ENCODE peak calls at places on chromosomes 7 and 10, in seven cellular contexts. S is IMR-90, C is H1, R is H9, K is mesendoderm, W is mesenchymal stem cell, I is neuronal stem cell. V is an unnamed sample.

GRCh38 chr7:103962070-103962469 is 27.4 kb downstream of the RELN start:
- DNase-seq in C (no peak), S (no peak), K (peak; percentile 11), W (no peak), I (no peak), R (no peak), V (no peak)

GRCh38 chr7:153943428-153944370 is 108.5 kb upstream of the DPP6 start:
- DNase-seq in S (no peak), I (peak; percentile 12), W (no peak), R (no peak), C (no peak), K (peak; percentile 61), V (no peak)

GRCh38 chr10:26437637-26438461 is at the start of gene APBB1IP:
- DNase-seq in S (no peak), W (no peak), R (peak; percentile 43), C (no peak), K (peak; percentile 68), I (no peak), V (peak; percentile 93)

GRCh38 chr10:12499587-12499986 is 150.2 kb downstream of the CAMK1D start:
- DNase-seq in K (no peak), S (no peak), C (no peak), R (no peak), I (no peak), W (no peak), V (no peak)

GRCh38 chr10:126598009-126598408 is 72.5 kb downstream of the C10orf90 start:
- DNase-seq in C (no peak), R (peak; percentile 74), W (peak; percentile 39), K (peak; percentile 80), I (peak; percentile 20), S (peak; percentile 27), V (peak; percentile 69)

GRCh38 chr7:723541-723940 is 3.0 kb upstream of the DNAAF5 start:
- DNase-seq in K (no peak), W (no peak), S (no peak), R (no peak), I (no peak), C (no peak), V (no peak)

GRCh38 chr7:139995034-139995915 is 67.5 kb downstream of the PARP12 start:
- DNase-seq in W (peak; percentile 86), K (no peak), I (no peak), C (no peak), S (peak; percentile 87), R (no peak), V (no peak)

GRCh38 chr7:71657386-71657785 is 525.4 kb downstream of the GALNT17 start:
- DNase-seq in S (no peak), I (no peak), K (no peak), R (no peak), C (no peak), W (no peak), V (no peak)

GRCh38 chr10:34080485-34081346 is 734.4 kb downstream of the PARD3 start:
- DNase-seq in I (no peak), W (no peak), C (no peak), K (no peak), S (no peak), R (no peak), V (no peak)

GRCh38 chr10:6036861-6037321 is 25.3 kb downstream of the IL2RA start:
- DNase-seq in C (no peak), I (no peak), R (no peak), K (no peak), W (no peak), S (no peak), V (no peak)

GRCh38 chr10:24440817-24441790 is 232.2 kb downstream of the KIAA1217 start:
- DNase-seq in W (peak; percentile 78), I (no peak), K (peak; percentile 56), C (no peak), R (no peak), S (peak; percentile 87), V (peak; percentile 74)

GRCh38 chr10:100744136-100744979 is 1.0 kb upstream of the PAX2 start:
- DNase-seq in C (no peak), S (no peak), K (peak; percentile 69), I (no peak), W (no peak), R (no peak), V (no peak)

GRCh38 chr10:132421377-132422168 is 24.6 kb downstream of the PWWP2B start:
- DNase-seq in C (no peak), K (no peak), W (peak; percentile 85), R (no peak), S (peak; percentile 26), I (no peak), V (peak; percentile 70)

GRCh38 chr10:98391065-98391464 is 23.9 kb downstream of the PYROXD2 start:
- DNase-seq in R (no peak), I (no peak), S (no peak), W (no peak), C (no peak), K (no peak), V (no peak)

GRCh38 chr10:75410135-75410787 is 8.7 kb upstream of the ZNF503 start:
- DNase-seq in C (no peak), K (peak; percentile 18), W (no peak), S (no peak), R (no peak), I (no peak), V (no peak)

GRCh38 chr7:31443457-31443856 is 70.4 kb upstream of the ITPRID1 start:
- DNase-seq in R (peak; percentile 42), I (peak; percentile 45), W (peak; percentile 44), K (peak; percentile 91), S (peak; percentile 45), C (no peak), V (peak; percentile 79)

GRCh38 chr10:104937528-104937927 is 296.4 kb downstream of the SORCS3 start:
- DNase-seq in C (no peak), R (no peak), K (peak; percentile 28), W (no peak), I (no peak), S (peak; percentile 7), V (no peak)

GRCh38 chr10:101485681-101486554 is 102.1 kb downstream of the POLL start:
- DNase-seq in R (no peak), S (no peak), K (peak; percentile 34), W (no peak), I (peak; percentile 30), C (no peak), V (no peak)

GRCh38 chr7:16982640-16983103 is 100.9 kb upstream of the AGR3 start:
- DNase-seq in C (no peak), I (peak; percentile 21), K (peak; percentile 57), W (peak; percentile 70), S (peak; percentile 67), R (no peak), V (no peak)

GRCh38 chr7:42180806-42181205 is 56.2 kb downstream of the GLI3 start:
- DNase-seq in R (no peak), C (no peak), I (no peak), S (peak; percentile 50), K (no peak), W (peak; percentile 29), V (no peak)
- H4K8ac ChIP-seq in R (no peak overlapping the region), C (no peak overlapping the region), I (no peak overlapping the region), S (no peak overlapping the region), K (no peak overlapping the region), W (no peak overlapping the region), V (no peak overlapping the region)

DNA sequence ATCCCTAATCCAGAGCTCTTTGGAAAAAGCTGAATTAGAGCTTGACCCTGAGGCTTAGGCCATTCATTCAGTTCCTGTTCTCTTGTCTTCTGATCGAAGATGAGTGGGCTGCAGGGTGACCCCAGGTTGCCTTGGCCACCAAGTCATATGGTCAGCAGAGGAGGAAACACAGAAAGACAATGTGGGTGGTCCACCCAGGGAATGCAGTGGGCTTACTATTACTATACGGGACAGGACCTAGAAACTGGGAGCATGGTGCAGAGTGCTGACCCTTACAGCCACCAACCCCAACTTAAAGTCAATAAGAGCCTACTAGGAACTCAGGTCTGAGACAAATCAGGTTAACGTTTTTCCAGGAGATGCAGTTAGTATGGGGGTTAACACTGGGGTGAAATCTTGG is 200.5 kb downstream of the HERPUD2 start:
- DNase-seq in S (no peak), K (no peak), R (no peak), I (no peak), W (no peak), C (no peak), V (no peak)
- H4K8ac ChIP-seq in S (no peak overlapping the region), K (no peak overlapping the region), R (no peak overlapping the region), I (no peak overlapping the region), W (no peak overlapping the region), C (no peak overlapping the region), V (no peak overlapping the region)

GRCh38 chr10:78524941-78525340 is 491.3 kb downstream of the RPS24 start:
- DNase-seq in I (no peak), C (no peak), K (no peak), R (no peak), W (no peak), S (no peak), V (no peak)
- H4K8ac ChIP-seq in I (no peak overlapping the region), C (no peak overlapping the region), K (no peak overlapping the region), R (no peak overlapping the region), W (no peak overlapping the region), S (no peak overlapping the region), V (no peak overlapping the region)

GRCh38 chr7:130197094-130197493 is 8.1 kb downstream of the TMEM209 start:
- DNase-seq in C (no peak), R (no peak), W (no peak), S (no peak), I (no peak), K (no peak), V (no peak)

GRCh38 chr7:130201796-130202195 is 3.4 kb downstream of the TMEM209 start:
- DNase-seq in W (no peak), S (no peak), C (no peak), R (no peak), K (no peak), I (no peak), V (no peak)

GRCh38 chr7:130195396-130195795 is 9.8 kb downstream of the TMEM209 start:
- DNase-seq in S (no peak), K (no peak), R (no peak), W (no peak), I (no peak), C (no peak), V (no peak)

GRCh38 chr7:130191791-130192190 is 13.4 kb downstream of the TMEM209 start:
- DNase-seq in S (no peak), R (no peak), K (no peak), W (no peak), C (no peak), I (no peak), V (no peak)

GRCh38 chr7:130196476-130196875 is 8.7 kb downstream of the TMEM209 start:
- DNase-seq in S (no peak), C (no peak), K (no peak), I (no peak), R (no peak), W (no peak), V (no peak)
- H4K8ac ChIP-seq in S (no peak overlapping the region), C (no peak overlapping the region), K (no peak overlapping the region), I (no peak overlapping the region), R (no peak overlapping the region), W (no peak overlapping the region), V (no peak overlapping the region)

GRCh38 chr10:70678250-70678635 is 5.9 kb downstream of the ADAMTS14 start:
- DNase-seq in W (no peak), R (no peak), I (no peak), S (no peak), C (no peak), K (no peak), V (no peak)
- H4K8ac ChIP-seq in W (no peak overlapping the region), R (no peak overlapping the region), I (no peak overlapping the region), S (no peak overlapping the region), C (no peak overlapping the region), K (no peak overlapping the region), V (no peak overlapping the region)

DNA sequence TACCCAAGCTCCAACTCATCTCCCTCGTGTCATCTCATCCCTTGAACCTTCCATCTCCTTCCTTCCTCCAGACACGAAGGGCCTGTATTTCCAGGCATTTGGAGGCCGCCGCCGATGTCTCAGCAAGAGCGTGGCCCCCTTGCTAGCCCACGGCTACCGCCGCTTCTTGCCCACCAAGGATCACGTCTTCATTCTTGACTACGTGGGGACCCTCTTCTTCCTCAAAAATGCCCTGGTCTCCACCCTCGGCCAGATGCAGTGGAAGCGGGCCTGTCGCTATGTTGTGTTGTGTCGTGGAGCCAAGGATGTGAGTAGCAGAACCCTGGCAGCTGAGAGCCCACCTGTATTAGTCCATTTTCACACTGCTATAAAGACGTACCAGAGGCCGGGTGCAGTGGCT is 5.5 kb downstream of the FBXO24 start:
- DNase-seq in W (no peak), K (no peak), S (no peak), R (no peak), I (no peak), C (no peak), V (no peak)
- H4K8ac ChIP-seq in W (no peak overlapping the region), K (no peak overlapping the region), S (no peak overlapping the region), R (no peak overlapping the region), I (no peak overlapping the region), C (no peak overlapping the region), V (no peak overlapping the region)